ENCODE peak calls at places on chromosomes 16 and 17, in ten cellular contexts. T, I, F, X, S, N, V, W, U and O are unnamed samples.

GRCh38 chr17:8289103-8289397 is 580 bp downstream of the RANGRF start:
- DNase-seq in T (no peak), I (no peak), F (no peak), X (peak), S (no peak), N (no peak), V (no peak), W (peak), U (no peak), O (no peak)

GRCh38 chr16:12580809-12581208 is 222.9 kb downstream of the CPPED1 start:
- DNase-seq in T (no peak), I (no peak), F (no peak), X (no peak), S (peak), N (no peak), V (no peak), W (no peak), U (no peak), O (no peak)

GRCh38 chr16:67936124-67936875 is at the start of gene PSMB10:
- DNase-seq in T (peak), I (peak), F (peak), X (peak), S (no peak), N (peak), V (no peak), W (no peak), U (no peak), O (no peak)

GRCh38 chr17:67594115-67594878 is 123.4 kb upstream of the NOL11 start:
- DNase-seq in T (no peak), I (no peak), F (no peak), X (no peak), S (no peak), N (no peak), V (no peak), W (no peak), U (no peak), O (no peak)

GRCh38 chr17:27236710-27237315 is 57.1 kb upstream of the WSB1 start:
- DNase-seq in T (peak), I (peak), F (peak), X (peak), S (peak), N (peak), V (peak), W (peak), U (no peak), O (peak)

GRCh38 chr16:1212616-1213194 is 12.4 kb downstream of the TPSG1 start:
- DNase-seq in T (no peak), I (no peak), F (no peak), X (no peak), S (no peak), N (no peak), V (no peak), W (no peak), U (no peak), O (no peak)

GRCh38 chr17:28918295-28918694 is 15.4 kb upstream of the DHRS13 start:
- DNase-seq in T (no peak), I (no peak), F (no peak), X (no peak), S (no peak), N (no peak), V (no peak), W (no peak), U (no peak), O (no peak)

GRCh38 chr17:80166446-80166845 is 3.4 kb upstream of the CARD14 start:
- DNase-seq in T (no peak), I (no peak), F (no peak), X (no peak), S (no peak), N (no peak), V (no peak), W (no peak), U (no peak), O (no peak)

GRCh38 chr17:1577186-1577585 is 14.6 kb upstream of the PITPNA start:
- DNase-seq in T (no peak), I (peak), F (peak), X (peak), S (peak), N (peak), V (peak), W (peak), U (peak), O (no peak)